ENCODE peak calls at places on chromosomes 3 and 15, in four cellular contexts. J is K562, O is IMR-90, C is GM12878. K is an unnamed sample.

GRCh38 chr3:175426805-175427204 is 567.7 kb downstream of the NAALADL2 start:
- DNase-seq in J (no peak), O (peak; percentile 45), C (no peak), K (no peak)

GRCh38 chr15:82979726-82980125 is 6.3 kb upstream of the RAMAC start:
- DNase-seq in C (no peak), J (no peak), O (no peak), K (no peak)

GRCh38 chr3:119175869-119176756 is 2.7 kb downstream of the UPK1B start:
- DNase-seq in C (no peak), J (no peak), O (peak; percentile 25), K (no peak)

GRCh38 chr3:42698911-42699230 is 3.7 kb downstream of the HHATL start:
- DNase-seq in J (no peak), O (no peak), C (no peak), K (no peak)

GRCh38 chr15:74801311-74801997 is 11.2 kb upstream of the LMAN1L start:
- DNase-seq in O (no peak), J (no peak), C (no peak), K (no peak)

GRCh38 chr3:182722938-182723337 is 70.4 kb upstream of the ATP11B start:
- DNase-seq in C (no peak), J (no peak), O (no peak), K (no peak)

GRCh38 chr3:24088782-24089181 is 143.7 kb downstream of the NR1D2 start:
- DNase-seq in J (peak; percentile 68), O (peak; percentile 41), C (no peak), K (no peak)

GRCh38 chr3:58175429-58176184 is 35.2 kb downstream of the DNASE1L3 start:
- DNase-seq in J (no peak), C (no peak), O (peak; percentile 46), K (peak; percentile 74)

GRCh38 chr15:78007965-78008886 is 69.3 kb downstream of the TBC1D2B start:
- DNase-seq in C (no peak), O (peak; percentile 87), J (no peak), K (no peak)

GRCh38 chr3:50610181-50610971 is 1.2 kb downstream of the CISH start:
- DNase-seq in J (no peak), C (no peak), O (no peak), K (no peak)

GRCh38 chr3:50609071-50609742 is 2.4 kb downstream of the CISH start:
- DNase-seq in J (no peak), O (no peak), C (no peak), K (no peak)

GRCh38 chr3:50610992-50611463 is 546 bp downstream of the CISH start:
- DNase-seq in C (no peak), O (no peak), J (no peak), K (peak; percentile 26)

GRCh38 chr3:50608278-50608677 is 3.3 kb downstream of the CISH start:
- DNase-seq in J (no peak), C (no peak), O (no peak), K (no peak)

GRCh38 chr3:50609743-50610085 is 1.9 kb downstream of the CISH start:
- DNase-seq in C (no peak), O (no peak), J (no peak), K (no peak)
- TF ChIP-seq FOS in C (no peak), O (no peak), J (no peak), K (no peak)

DNA sequence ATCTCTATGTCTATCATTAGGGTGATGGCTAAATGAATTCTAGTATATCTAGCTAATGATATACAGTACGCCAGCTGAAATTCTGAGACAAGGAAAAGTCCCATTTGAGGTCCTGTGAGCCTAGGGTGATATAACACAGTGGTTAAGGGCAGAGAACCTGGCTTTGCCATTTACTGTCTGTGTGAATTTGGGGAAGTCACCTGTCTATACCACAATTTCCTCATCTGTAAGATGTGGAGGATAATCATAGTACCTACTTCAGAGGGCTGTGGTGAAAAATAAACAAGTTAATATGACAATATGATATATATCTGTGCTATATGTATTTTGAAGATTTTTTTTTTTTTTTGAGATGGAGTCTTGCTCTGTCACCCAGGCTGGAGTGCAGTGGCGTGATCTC is 9.8 kb upstream of the ANKDD1A start:
- DNase-seq in J (no peak), O (no peak), C (no peak), K (no peak)
- TF ChIP-seq POLR2A in J (no peak), O (no peak), C (no peak), K (no peak)

GRCh38 chr3:74605437-74605836 is 9.0 kb downstream of the CNTN3 start:
- DNase-seq in C (no peak), J (no peak), O (no peak), K (no peak)
- H3K27ac ChIP-seq in C (no peak overlapping the region), J (no peak overlapping the region), O (no peak overlapping the region), K (no peak overlapping the region)

GRCh38 chr3:13612829-13613228 is 63.9 kb downstream of the FBLN2 start:
- DNase-seq in C (no peak), J (peak; percentile 42), O (peak; percentile 8), K (no peak)
- TF ChIP-seq FOS in C (no peak), J (no peak), O (no peak), K (no peak)

DNA sequence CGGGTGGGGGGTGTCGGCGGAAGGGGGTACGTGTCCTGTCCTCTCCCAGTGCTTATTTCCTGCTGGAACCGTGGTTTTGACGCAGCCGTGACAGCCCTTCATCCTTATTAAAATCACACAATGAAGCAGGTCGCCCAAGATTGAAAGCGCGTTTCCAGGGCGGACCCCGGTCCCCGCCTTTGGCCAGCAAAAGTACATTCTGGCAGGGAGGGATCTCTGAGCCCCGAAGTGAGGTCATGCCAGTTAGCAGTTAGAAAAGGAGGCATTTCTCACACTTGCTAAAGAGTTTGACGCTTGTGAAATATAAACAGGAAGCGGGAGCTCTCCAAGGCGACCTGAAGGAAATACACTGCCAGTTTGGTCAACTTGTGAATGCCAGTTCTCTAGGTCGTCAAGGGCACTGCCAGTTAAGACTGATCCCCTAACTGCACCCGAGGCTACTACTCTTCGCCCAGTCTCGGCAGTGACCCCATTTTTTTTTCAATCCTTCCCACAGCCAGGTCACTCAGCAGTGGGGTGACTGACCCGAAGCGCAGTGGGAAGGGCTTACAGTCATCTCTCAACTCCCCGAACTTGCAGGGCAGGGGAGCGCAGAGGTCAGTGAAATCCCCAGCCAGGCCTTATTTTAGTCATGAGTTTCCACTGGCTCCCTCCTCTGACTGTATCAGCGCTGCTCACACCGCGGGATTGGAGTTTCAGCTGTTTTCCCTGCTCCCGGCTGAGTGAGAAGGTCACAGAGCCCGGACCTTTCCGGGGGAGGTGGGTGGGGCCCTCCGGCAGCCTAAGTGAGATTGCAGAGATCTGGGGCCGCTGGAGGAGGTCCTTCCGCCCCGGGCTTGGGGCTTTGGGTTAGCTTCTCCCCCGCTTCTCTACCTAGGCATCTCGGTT is 2.0 kb upstream of the BHLHE40 start:
- DNase-seq in O (peak; percentile 84), J (peak; percentile 86), C (peak; percentile 89), K (peak; percentile 92)
- TF ChIP-seq POLR2A in O (peak; percentile 77), J (peak; percentile 7), C (peak; percentile 19), K (no peak)

GRCh38 chr15:67023517-67024321 is 41.7 kb upstream of the SMAD3 start:
- DNase-seq in C (no peak), O (no peak), J (no peak), K (no peak)
- H3K27ac ChIP-seq in C (no peak overlapping the region), O (peak overlapping the region; percentile 49), J (peak overlapping the region; percentile 68), K (peak overlapping the region; percentile 41)

GRCh38 chr15:31158858-31159569 is 57.5 kb upstream of the TRPM1 start:
- DNase-seq in C (no peak), O (no peak), J (no peak), K (no peak)
- TF ChIP-seq FOS in C (no peak), O (no peak), J (no peak), K (no peak)

DNA sequence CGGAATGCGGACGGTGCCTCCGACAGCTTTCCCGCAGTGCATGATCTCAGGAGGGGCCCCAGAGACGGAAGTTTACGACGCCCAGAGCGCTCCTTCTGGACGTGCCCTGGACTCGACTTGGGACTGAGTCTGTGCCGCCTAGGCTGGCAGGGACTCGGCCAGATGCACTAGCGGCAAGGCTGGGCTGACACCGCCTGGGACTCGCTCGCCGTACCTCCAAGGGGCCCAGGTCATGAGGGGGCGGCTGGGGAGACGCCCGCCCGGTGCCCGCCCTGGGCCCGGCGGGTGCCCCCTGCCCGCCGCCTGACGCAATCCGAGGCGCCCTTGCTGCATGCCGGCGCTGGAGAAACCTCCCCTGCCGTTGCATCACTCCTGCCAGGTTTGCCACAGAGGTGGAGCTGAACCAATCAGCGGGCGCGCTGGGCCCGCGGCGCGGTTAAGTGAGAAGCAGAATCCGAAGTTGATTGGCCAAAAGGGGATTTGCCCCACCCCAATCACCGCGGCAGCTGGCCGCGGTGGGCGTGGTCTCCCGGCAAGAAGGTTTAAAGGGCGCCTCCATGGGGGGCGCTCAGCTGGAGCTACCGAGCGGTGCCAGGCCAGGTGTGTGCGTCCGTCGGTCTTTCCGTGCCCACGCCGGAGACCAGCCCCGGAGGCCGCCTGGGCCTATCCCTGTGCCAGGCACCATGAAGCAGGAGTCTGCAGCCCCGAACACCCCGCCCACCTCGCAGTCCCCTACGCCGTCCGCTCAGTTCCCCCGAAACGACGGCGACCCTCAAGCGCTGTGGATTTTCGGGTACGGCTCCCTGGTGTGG is at the start of gene CHAC1:
- DNase-seq in J (peak; percentile 94), O (peak; percentile 96), C (peak; percentile 81), K (peak; percentile 98)
- TF ChIP-seq POLR2A in J (peak; percentile 67), O (peak; percentile 97), C (peak; percentile 96), K (peak; percentile 77)

DNA sequence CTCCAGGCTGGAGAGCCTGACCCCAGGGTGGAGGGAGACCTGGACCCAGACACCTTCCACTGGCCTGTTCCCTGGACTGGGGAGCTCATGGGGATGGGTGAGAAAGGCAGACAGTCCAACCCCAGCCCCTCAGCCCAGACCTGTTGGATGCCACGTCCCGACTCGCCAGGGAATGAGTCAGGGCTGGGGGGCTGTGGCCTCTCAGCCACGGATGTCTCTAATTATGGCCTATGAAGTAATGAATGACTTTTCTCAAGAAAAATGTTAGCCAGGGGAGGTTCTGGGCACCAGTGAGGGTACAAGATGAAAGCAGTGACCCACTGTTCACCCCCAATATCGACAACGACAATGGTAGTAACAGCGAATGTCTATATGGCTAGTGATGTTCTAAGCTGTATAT is 107.0 kb upstream of the RPL32 start:
- DNase-seq in C (no peak), O (peak; percentile 34), J (no peak), K (no peak)
- H3K27ac ChIP-seq in C (no peak overlapping the region), O (no peak overlapping the region), J (no peak overlapping the region), K (no peak overlapping the region)

K was measured in endothelial cell of umbilical vein.